ENCODE peak calls at places on chromosomes 16 and 17, in seven cellular contexts. R is dorsolateral prefrontal cortex, J is MM.1S, U is GM23248, W is esophagus squamous epithelium, K is Panc1, L is GM23338. T is an unnamed sample.
A peak's percentile ranks its signal among the peaks of the same experiment; 100 is the strongest.

GRCh38 chr16:61074324-61074723 is 961.9 kb downstream of the CDH8 start:
- DNase-seq in K (no peak), R (no peak), L (no peak), W (no peak), U (no peak), J (no peak), T (no peak)

GRCh38 chr17:48954300-48954755 is 9.7 kb upstream of the SNF8 start:
- DNase-seq in K (no peak), R (no peak), U (peak; percentile 69), J (no peak), W (no peak), L (peak; percentile 79), T (no peak)

GRCh38 chr17:79525793-79526677 is 84.8 kb downstream of the RBFOX3 start:
- DNase-seq in L (no peak), U (no peak), K (no peak), R (no peak), W (no peak), J (no peak), T (no peak)

GRCh38 chr16:535446-536405 is 8.2 kb downstream of the CAPN15 start:
- DNase-seq in L (no peak), R (no peak), K (no peak), J (no peak), U (peak; percentile 98), W (no peak), T (peak; percentile 36)

GRCh38 chr17:78933025-78933958 is 8.1 kb upstream of the TIMP2 start:
- DNase-seq in K (peak; percentile 46), U (peak; percentile 100), R (no peak), W (no peak), L (no peak), J (peak; percentile 95), T (peak; percentile 92)

GRCh38 chr17:17831208-17832039 is 5.4 kb downstream of the SREBF1 start:
- DNase-seq in L (no peak), R (no peak), J (no peak), K (no peak), U (peak; percentile 47), W (no peak), T (no peak)

GRCh38 chr17:35963663-35964062 is 17.6 kb downstream of the CCL16 start:
- DNase-seq in W (no peak), K (no peak), U (no peak), J (no peak), L (no peak), R (no peak), T (no peak)

GRCh38 chr17:42900460-42901331 is at the start of gene G6PC1:
- DNase-seq in L (no peak), W (no peak), K (no peak), R (no peak), J (no peak), U (no peak), T (no peak)

GRCh38 chr17:9162275-9162985 is 141.1 kb downstream of the NTN1 start:
- DNase-seq in U (no peak), K (no peak), W (no peak), R (no peak), J (no peak), L (peak; percentile 84), T (no peak)

GRCh38 chr16:79988721-79989220 is 388.2 kb upstream of the MAF start:
- DNase-seq in W (no peak), K (no peak), J (no peak), R (no peak), L (no peak), U (no peak), T (no peak)

GRCh38 chr17:5562172-5562571 is 22.1 kb downstream of the NLRP1 start:
- DNase-seq in U (no peak), W (no peak), R (no peak), J (no peak), L (no peak), K (no peak), T (no peak)

GRCh38 chr17:11980813-11981212 is 16.5 kb downstream of the ZNF18 start:
- DNase-seq in R (no peak), L (peak; percentile 36), K (no peak), J (no peak), U (peak; percentile 26), W (no peak), T (no peak)

GRCh38 chr17:57524790-57525543 is 220.1 kb downstream of the CCDC182 start:
- DNase-seq in W (no peak), U (no peak), J (no peak), L (no peak), K (no peak), R (no peak), T (no peak)

GRCh38 chr17:80316927-80317705 is 56.5 kb downstream of the RNF213 start:
- DNase-seq in W (no peak), L (no peak), R (peak; percentile 59), K (no peak), J (no peak), U (no peak), T (no peak)

GRCh38 chr17:28532063-28532960 is 20.1 kb downstream of the UNC119 start:
- DNase-seq in R (no peak), W (no peak), K (no peak), J (no peak), L (no peak), U (peak; percentile 16), T (no peak)

GRCh38 chr16:10981697-10982216 is 37.4 kb downstream of the CLEC16A start:
- DNase-seq in W (no peak), U (peak; percentile 14), R (no peak), K (no peak), J (peak; percentile 31), L (peak; percentile 73), T (no peak)

GRCh38 chr17:78355045-78355641 is 4.7 kb downstream of the SOCS3 start:
- DNase-seq in J (no peak), L (no peak), U (no peak), W (no peak), K (no peak), R (no peak), T (no peak)

GRCh38 chr17:40791808-40792436 is 7.8 kb downstream of the KRT28 start:
- DNase-seq in U (peak; percentile 73), K (peak; percentile 4), J (peak; percentile 31), R (no peak), W (no peak), L (peak; percentile 60), T (no peak)

GRCh38 chr16:5062051-5062450 is 3.7 kb downstream of the C16orf89 start:
- DNase-seq in W (no peak), L (no peak), U (no peak), J (no peak), R (peak; percentile 26), K (no peak), T (no peak)

GRCh38 chr17:77098884-77099545 is 41.8 kb upstream of the SEC14L1 start:
- DNase-seq in R (peak; percentile 63), L (no peak), J (no peak), U (peak; percentile 86), K (no peak), W (no peak), T (no peak)

GRCh38 chr17:3687949-3688614 is 7.9 kb downstream of the P2RX5 start:
- DNase-seq in W (no peak), J (peak; percentile 3), R (no peak), K (no peak), L (peak; percentile 65), U (peak; percentile 39), T (no peak)
- H3K27ac ChIP-seq in W (no peak overlapping the region), J (no peak overlapping the region), R (no peak overlapping the region), K (no peak overlapping the region), L (peak overlapping the region; percentile 50), U (no peak overlapping the region), T (no peak overlapping the region)

GRCh38 chr16:17705847-17706246 is 235.1 kb upstream of the XYLT1 start:
- DNase-seq in W (no peak), U (no peak), L (no peak), R (no peak), K (no peak), J (no peak), T (no peak)
- H3K27ac ChIP-seq in W (no peak overlapping the region), U (no peak overlapping the region), L (no peak overlapping the region), R (no peak overlapping the region), K (no peak overlapping the region), J (no peak overlapping the region), T (no peak overlapping the region)

DNA sequence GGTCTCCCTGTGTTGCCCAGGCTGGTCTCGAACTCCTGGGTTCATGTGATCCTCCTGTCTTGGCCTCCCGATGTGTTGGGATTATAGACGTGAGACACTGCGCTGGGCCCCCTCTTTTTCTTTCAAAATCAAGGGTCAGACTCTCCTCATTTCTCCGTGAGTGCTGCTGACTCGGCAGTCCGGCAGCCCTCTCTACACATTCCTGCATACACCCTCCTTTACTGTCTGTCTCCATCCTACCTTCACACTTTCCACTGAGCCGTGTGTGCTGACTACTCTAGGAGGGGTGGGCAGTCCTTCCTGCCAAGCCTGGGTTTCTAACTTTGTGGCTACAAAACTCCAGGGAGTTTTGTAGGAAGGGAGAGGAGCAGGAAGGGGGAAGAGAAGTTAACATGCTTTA is 195.2 kb downstream of the PARN start:
- DNase-seq in U (no peak), L (peak; percentile 55), J (no peak), W (no peak), K (no peak), R (no peak), T (no peak)
- H3K27ac ChIP-seq in U (no peak overlapping the region), L (no peak overlapping the region), J (no peak overlapping the region), W (no peak overlapping the region), K (no peak overlapping the region), R (no peak overlapping the region), T (no peak overlapping the region)

GRCh38 chr17:50272711-50273653 is 1.3 kb upstream of the TMEM92 start:
- DNase-seq in U (peak; percentile 78), K (no peak), W (no peak), R (no peak), J (peak; percentile 39), L (peak; percentile 83), T (no peak)

GRCh38 chr17:50274945-50275221 is 617 bp downstream of the TMEM92 start:
- DNase-seq in L (no peak), J (no peak), U (no peak), W (no peak), R (no peak), K (no peak), T (no peak)

GRCh38 chr17:50273654-50274040 is 619 bp upstream of the TMEM92 start:
- DNase-seq in W (no peak), U (no peak), L (no peak), R (no peak), J (no peak), K (no peak), T (no peak)

GRCh38 chr17:50275279-50275678 is 1.0 kb downstream of the TMEM92 start:
- DNase-seq in W (no peak), J (no peak), R (no peak), U (no peak), L (no peak), K (no peak), T (no peak)

DNA sequence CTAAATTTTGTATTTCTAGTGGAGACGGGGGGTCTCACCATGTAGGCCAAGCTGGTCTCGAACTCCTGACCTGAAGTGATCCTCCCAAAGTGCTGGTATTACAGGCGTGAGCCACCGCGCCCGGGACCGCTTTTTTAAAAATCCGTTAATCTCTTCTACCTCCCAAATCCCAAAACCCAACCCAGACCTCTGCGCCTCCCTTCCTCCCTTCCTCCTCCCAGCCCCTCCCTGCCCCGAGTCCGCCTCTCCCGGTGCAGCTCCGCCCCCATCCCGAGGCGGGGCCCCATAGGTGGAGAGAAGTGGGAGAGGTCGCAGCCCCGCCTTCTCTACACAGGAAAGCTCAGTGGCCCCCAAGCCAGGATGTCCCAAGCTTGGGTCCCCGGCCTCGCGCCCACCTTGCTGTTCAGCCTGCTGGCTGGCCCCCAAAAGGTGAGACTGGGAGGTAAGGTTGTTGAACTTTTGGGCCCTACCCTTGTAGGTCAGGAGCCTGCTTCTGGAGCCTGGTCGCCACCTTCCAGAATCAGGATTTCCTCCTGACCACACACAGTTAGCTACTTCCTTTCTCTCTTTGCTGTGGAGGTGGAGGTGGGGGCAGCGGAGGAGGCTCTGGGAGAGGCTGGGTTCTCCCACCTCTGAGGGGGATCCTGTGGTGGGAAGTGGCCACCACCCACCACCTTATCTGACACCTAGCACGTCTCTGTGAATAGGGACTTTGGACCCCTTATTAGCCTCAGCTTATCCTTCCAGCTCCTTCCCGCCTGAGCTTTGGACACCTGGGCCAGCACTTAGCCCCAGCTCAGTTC is at the start of gene TMEM92:
- DNase-seq in U (peak; percentile 45), J (no peak), W (no peak), R (no peak), L (peak; percentile 96), K (no peak), T (no peak)
- H3K27ac ChIP-seq in U (peak within 1 kb of the TSS; percentile 89), J (no peak within 1 kb of the TSS), W (peak within 1 kb of the TSS; percentile 85), R (peak within 1 kb of the TSS; percentile 72), L (no peak within 1 kb of the TSS), K (no peak within 1 kb of the TSS), T (peak within 1 kb of the TSS; percentile 8)